ENCODE peak calls at places on chromosome 12, in seven cellular contexts. N, M, D, C, X, V and O are unnamed samples.

GRCh38 chr12:40063424-40063823 is 42.5 kb downstream of the SLC2A13 start:
- DNase-seq in N (peak), M (no peak), D (no peak), C (no peak), X (no peak), V (peak), O (no peak)

GRCh38 chr12:125220404-125221273 is 155.4 kb downstream of the AACS start:
- DNase-seq in N (no peak), M (no peak), D (no peak), C (no peak), X (no peak), V (peak), O (no peak)

GRCh38 chr12:13369496-13369895 is 173.0 kb downstream of the EMP1 start:
- DNase-seq in N (no peak), M (no peak), D (no peak), C (no peak), X (no peak), V (no peak), O (no peak)

GRCh38 chr12:38157274-38157932 is 159.2 kb upstream of the ALG10B start:
- DNase-seq in N (no peak), M (no peak), D (peak), C (no peak), X (no peak), V (no peak), O (no peak)

GRCh38 chr12:5442251-5443006 is 10.5 kb downstream of the NTF3 start:
- DNase-seq in N (peak), M (peak), D (no peak), C (peak), X (peak), V (peak), O (peak)

GRCh38 chr12:43964022-43964421 is 128.1 kb downstream of the TMEM117 start:
- DNase-seq in N (no peak), M (no peak), D (no peak), C (no peak), X (no peak), V (no peak), O (no peak)

GRCh38 chr12:24979286-24979685 is 30.4 kb upstream of the BCAT1 start:
- DNase-seq in N (no peak), M (no peak), D (no peak), C (no peak), X (no peak), V (no peak), O (no peak)

GRCh38 chr12:65845751-65846537 is 21.7 kb downstream of the HMGA2 start:
- DNase-seq in N (no peak), M (no peak), D (no peak), C (no peak), X (no peak), V (no peak), O (no peak)

GRCh38 chr12:56128669-56129209 is 672 bp downstream of the ESYT1 start:
- DNase-seq in N (no peak), M (peak), D (peak), C (no peak), X (peak), V (no peak), O (no peak)

GRCh38 chr12:116779597-116779996 is 41.5 kb downstream of the RNFT2 start:
- DNase-seq in N (no peak), M (no peak), D (no peak), C (no peak), X (no peak), V (no peak), O (no peak)

GRCh38 chr12:52975204-52975603 is 26.3 kb downstream of the KRT18 start:
- DNase-seq in N (no peak), M (no peak), D (peak), C (no peak), X (no peak), V (no peak), O (no peak)

GRCh38 chr12:75908961-75909699 is 122.4 kb downstream of the PHLDA1 start:
- DNase-seq in N (peak), M (no peak), D (peak), C (no peak), X (peak), V (peak), O (peak)

GRCh38 chr12:110750784-110751461 is 8.2 kb upstream of the PPP1CC start:
- DNase-seq in N (peak), M (no peak), D (no peak), C (no peak), X (no peak), V (peak), O (no peak)

GRCh38 chr12:18204053-18204452 is 57.3 kb upstream of the PIK3C2G start:
- DNase-seq in N (no peak), M (peak), D (no peak), C (no peak), X (no peak), V (no peak), O (no peak)

GRCh38 chr12:4353785-4354208 is 25.7 kb downstream of the FGF23 start:
- DNase-seq in N (no peak), M (no peak), D (no peak), C (peak), X (no peak), V (peak), O (no peak)

GRCh38 chr12:84599539-84599938 is 313.1 kb downstream of the SLC6A15 start:
- DNase-seq in N (peak), M (no peak), D (no peak), C (no peak), X (no peak), V (peak), O (no peak)

GRCh38 chr12:56146492-56147460 is 5.6 kb upstream of the MYL6B start:
- DNase-seq in N (no peak), M (no peak), D (peak), C (no peak), X (no peak), V (no peak), O (no peak)

GRCh38 chr12:5171701-5172100 is 128.0 kb downstream of the KCNA5 start:
- DNase-seq in N (peak), M (peak), D (peak), C (peak), X (peak), V (peak), O (peak)

GRCh38 chr12:88579572-88579940 is 715 bp downstream of the KITLG start:
- DNase-seq in N (no peak), M (peak), D (peak), C (no peak), X (peak), V (peak), O (no peak)

GRCh38 chr12:88578821-88579518 is 1.3 kb downstream of the KITLG start:
- DNase-seq in N (no peak), M (peak), D (peak), C (no peak), X (no peak), V (no peak), O (no peak)

GRCh38 chr12:88578274-88578673 is 2.0 kb downstream of the KITLG start:
- DNase-seq in N (peak), M (no peak), D (no peak), C (no peak), X (no peak), V (peak), O (no peak)

GRCh38 chr12:88575361-88575959 is 4.8 kb downstream of the KITLG start:
- DNase-seq in N (no peak), M (no peak), D (no peak), C (no peak), X (no peak), V (no peak), O (no peak)

DNA sequence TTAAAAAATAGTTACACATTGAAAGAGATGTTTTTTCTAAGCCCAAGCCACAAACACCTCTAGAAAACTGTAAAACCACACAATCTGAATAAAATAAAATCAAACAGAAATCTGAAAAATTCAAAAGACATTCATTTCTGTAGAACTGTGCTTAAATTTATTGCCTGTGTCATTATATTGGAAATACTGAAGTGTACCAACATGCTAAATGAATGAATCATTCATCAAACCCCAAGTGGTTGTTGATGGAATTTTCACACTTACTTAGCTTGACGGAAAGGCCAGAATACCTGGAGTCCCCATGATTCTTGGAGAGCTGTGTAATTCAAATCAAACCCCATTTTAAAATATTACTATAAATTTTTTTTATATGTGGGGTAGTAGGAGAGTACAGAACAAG is 2.7 kb downstream of the KITLG start:
- DNase-seq in N (peak), M (peak), D (no peak), C (no peak), X (no peak), V (peak), O (no peak)
- TF ChIP-seq CTCF in N (peak), M (no peak), D (peak), C (no peak), X (no peak), V (no peak), O (no peak)

DNA sequence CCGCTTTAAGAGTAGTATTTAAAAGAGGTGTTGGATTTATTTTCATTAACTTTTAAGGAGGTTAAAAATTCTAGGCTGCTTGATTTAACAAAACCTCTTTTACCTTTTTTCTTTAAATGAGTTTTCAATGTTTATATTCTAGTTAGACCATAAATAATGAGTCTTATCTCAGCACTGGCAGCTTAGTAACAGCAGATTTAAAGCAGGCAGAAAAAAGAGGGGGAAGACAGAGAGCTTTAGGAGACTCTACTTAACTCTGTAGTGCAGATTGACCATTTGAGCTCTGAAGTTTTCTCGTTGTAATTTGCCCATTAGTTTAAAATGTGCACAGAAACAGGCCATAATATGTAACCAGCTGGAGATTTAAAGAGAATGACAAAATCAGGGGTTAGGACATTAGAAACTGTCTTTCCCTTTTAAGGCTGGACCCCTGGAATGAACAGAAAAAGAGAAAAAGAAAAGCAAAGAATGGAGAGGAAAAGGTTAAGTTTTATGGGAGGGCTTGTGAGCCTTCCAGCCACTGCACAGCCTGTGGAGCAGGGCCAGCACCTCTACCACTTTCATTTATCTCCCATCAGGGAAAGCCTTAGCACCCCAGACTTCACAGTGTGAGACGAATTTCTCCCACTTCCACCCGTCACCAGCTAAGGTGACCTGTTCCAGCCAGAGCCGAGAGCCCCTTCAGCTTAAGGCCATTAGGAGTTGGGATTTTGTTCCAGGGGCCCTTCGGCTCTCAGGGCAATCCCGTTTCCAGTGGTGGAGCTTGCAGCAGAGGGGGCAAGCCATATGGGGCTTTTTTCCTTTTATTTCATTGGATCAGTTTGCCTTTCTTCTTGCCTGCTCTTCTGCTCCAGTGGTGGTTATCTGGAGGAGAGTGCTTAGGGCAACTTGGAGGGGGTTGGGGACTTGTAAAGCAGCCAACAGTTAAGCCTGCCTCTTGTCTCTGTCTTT is 8.1 kb downstream of the IL22 start:
- DNase-seq in N (peak), M (no peak), D (no peak), C (no peak), X (no peak), V (peak), O (no peak)
- H3K4me3 ChIP-seq in N (peak), M (no peak), D (peak), C (no peak), X (no peak), V (no peak), O (no peak)

DNA sequence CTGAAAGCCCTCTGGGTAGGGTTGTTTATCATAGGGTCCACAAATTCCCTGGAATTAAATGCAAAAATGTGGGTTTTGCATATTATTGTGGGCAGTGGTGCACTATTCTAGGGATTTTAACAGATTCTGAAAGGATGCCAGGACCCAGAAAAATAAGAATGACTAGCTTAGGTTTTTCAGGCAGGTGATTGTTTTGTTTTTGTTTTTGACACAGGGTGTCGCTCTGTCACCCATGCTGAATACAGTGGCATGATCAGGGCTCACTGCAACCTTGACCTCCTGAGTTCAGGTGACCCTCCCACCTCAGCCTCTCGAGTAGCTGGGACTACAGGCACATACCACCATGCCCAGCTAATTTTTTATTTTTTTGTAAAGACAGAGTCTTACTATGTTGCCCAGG is 19.2 kb downstream of the GALNT6 start:
- DNase-seq in N (no peak), M (no peak), D (no peak), C (no peak), X (no peak), V (no peak), O (no peak)
- TF ChIP-seq CTCF in N (no peak), M (no peak), D (no peak), C (no peak), X (no peak), V (no peak), O (peak)

DNA sequence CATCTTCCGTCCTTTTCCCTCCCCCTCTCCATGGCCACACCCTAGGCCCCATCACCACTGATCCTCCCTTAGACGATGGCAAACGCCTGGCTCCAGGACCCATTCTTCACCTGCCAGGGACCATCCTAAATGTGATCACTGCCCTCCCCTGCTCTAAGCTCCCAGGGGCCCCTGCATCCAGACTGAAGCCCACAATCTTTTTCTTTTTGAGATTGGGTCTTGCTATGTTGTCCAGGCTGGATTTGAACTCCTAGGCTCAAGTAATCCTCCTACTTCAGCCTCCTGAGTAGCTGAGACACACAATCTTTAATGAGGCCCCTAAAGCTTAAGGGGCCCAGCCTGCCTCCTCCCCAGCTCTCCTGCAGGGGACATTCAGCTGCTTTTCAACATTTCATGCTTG is 15.3 kb downstream of the RBM19 start:
- DNase-seq in N (no peak), M (no peak), D (no peak), C (no peak), X (no peak), V (no peak), O (no peak)
- H3K4me3 ChIP-seq in N (no peak), M (no peak), D (no peak), C (no peak), X (no peak), V (no peak), O (no peak)

DNA sequence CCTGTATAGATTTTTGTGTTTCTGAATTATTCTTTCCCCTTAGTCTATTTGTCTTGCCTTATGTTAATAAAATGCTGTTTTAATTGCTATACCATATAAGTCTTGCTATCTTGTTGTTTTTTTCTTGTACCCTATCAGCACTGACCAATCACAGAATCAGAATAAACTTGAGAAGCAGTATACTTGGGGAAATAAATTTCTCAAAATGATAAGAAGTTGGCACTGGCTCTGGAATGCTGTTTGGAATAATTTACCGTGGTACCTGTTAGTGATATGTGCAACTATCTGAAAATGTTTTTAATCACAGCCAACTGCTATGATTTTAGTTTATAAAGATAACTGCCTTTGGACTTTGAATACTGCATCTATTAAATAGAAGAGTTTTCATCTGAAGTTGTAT is 37.9 kb upstream of the EPS8 start:
- DNase-seq in N (no peak), M (no peak), D (no peak), C (no peak), X (no peak), V (no peak), O (no peak)
- TF ChIP-seq CTCF in N (no peak), M (no peak), D (no peak), C (no peak), X (no peak), V (no peak), O (no peak)

DNA sequence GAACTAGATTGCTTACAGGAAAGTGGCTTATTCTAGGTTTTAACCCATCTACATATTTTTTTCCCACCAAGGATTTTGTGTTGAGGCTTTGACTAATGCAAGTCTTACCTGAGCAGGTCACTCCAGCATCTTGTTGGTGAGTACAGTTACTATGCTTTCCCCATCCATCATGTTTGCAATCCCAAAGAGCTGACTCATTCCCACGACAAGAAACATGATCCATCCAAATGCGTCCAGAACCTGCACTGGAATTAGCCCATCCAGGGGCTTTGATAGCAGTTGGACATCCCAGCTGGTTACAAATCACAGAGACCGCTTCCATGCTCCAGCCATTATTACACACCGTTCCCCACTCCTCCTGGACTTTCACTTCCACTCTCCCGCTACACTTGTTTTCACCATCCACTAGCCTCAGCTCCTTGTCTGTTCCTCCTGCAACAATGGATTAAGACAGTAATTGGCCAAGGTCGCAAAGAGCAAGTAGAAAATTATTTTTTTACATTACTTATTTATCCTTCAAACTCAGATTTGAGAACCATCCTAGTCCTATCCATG is 2.5 kb downstream of the CD163 start:
- DNase-seq in N (peak), M (no peak), D (no peak), C (no peak), X (no peak), V (peak), O (no peak)
- H3K4me3 ChIP-seq in N (no peak), M (no peak), D (no peak), C (no peak), X (no peak), V (no peak), O (no peak)

DNA sequence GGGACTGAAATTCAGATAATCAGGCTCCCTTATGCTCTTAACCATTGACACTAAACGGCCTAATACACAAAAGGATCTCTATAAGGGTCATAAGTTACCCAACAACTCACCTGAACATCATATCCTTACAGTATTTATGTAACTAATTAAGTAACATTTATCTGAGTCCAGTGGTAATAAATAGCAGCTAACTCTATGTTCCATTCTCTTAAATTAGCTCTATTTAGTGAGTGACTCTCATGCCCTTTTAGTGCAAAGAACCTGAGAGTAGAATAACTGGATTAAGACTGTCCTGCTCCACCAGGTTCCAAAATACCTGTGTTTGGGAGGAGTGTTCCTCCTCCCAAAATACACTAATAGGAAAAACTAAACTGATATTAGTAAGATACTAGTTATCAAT is 9.8 kb downstream of the SCAF11 start:
- DNase-seq in N (no peak), M (no peak), D (no peak), C (no peak), X (no peak), V (no peak), O (no peak)
- TF ChIP-seq CTCF in N (no peak), M (no peak), D (no peak), C (no peak), X (no peak), V (no peak), O (no peak)

GRCh38 chr12:570949-571794 is 92.1 kb downstream of the NINJ2 start:
- DNase-seq in N (peak), M (peak), D (peak), C (no peak), X (peak), V (peak), O (no peak)
- H3K4me3 ChIP-seq in N (peak), M (peak), D (peak), C (no peak), X (peak), V (peak), O (no peak)

DNA sequence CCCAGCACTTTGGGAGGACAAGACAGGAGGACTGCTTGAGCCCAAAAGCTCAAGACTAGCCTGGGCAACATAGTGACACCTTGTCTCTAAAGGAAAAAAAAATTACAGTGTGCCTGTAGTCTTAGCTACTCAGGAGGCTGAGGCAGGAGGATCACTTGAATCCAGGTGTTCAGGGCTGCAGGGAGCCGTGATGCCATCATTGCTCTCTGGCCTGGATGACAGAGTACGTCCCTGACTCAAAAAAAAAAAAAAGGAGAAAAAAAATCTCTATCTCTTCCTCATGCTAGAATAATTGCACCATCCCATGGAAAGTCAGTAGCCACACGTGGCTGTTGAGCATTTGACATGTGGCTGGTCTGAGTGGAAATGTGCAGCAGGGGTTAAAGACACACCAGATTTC is 3.9 kb downstream of the RILPL1 start:
- DNase-seq in N (no peak), M (no peak), D (no peak), C (no peak), X (no peak), V (no peak), O (no peak)
- TF ChIP-seq CTCF in N (no peak), M (no peak), D (no peak), C (no peak), X (no peak), V (no peak), O (no peak)